ENCODE peak calls at places on chromosomes 6 and 20, in ten cellular contexts. J is astrocyte; R is heart left ventricle; L is neural progenitor cell; B is transverse colon; U is GM10248; M is CD8-positive, alpha-beta T cell; I is cardiac muscle cell; Y is WTC11; Q is heart right ventricle. T is an unnamed sample.

GRCh38 chr6:160028487-160029275 is 59.8 kb downstream of the IGF2R start:
- DNase-seq in R (no peak), B (no peak), I (no peak), Q (no peak), L (no peak), J (no peak), U (no peak), Y (no peak), M (peak; percentile 41), T (no peak)

GRCh38 chr6:146620655-146621054 is 21.9 kb downstream of the ADGB start:
- DNase-seq in B (no peak), I (no peak), M (no peak), Q (no peak), L (no peak), J (no peak), U (no peak), R (no peak), Y (no peak), T (no peak)

GRCh38 chr6:127641905-127642304 is 64.9 kb downstream of the C6orf58 start:
- DNase-seq in Q (no peak), L (peak; percentile 72), R (no peak), U (peak; percentile 17), M (no peak), Y (peak; percentile 31), J (peak; percentile 9), I (peak; percentile 49), B (no peak), T (no peak)

GRCh38 chr20:34079818-34080217 is 32.2 kb downstream of the EIF2S2 start:
- DNase-seq in J (no peak), I (no peak), Q (no peak), B (no peak), L (no peak), Y (no peak), M (no peak), R (no peak), U (no peak), T (no peak)

GRCh38 chr6:56416247-56416646 is 168.9 kb upstream of the COL21A1 start:
- DNase-seq in Y (no peak), U (no peak), I (no peak), M (no peak), L (no peak), J (peak; percentile 64), R (no peak), B (no peak), Q (no peak), T (no peak)

GRCh38 chr20:59443558-59443957 is 143.1 kb downstream of the EDN3 start:
- DNase-seq in L (no peak), U (no peak), M (no peak), B (no peak), Q (no peak), J (no peak), R (no peak), Y (no peak), I (no peak), T (no peak)

GRCh38 chr20:33224399-33224798 is 7.2 kb downstream of the BPIFA3 start:
- DNase-seq in U (no peak), I (no peak), R (no peak), Y (no peak), B (no peak), L (no peak), Q (no peak), M (no peak), J (no peak), T (no peak)

GRCh38 chr20:45810191-45810590 is 2.3 kb upstream of the UBE2C start:
- DNase-seq in U (no peak), R (no peak), Y (no peak), B (no peak), I (no peak), J (no peak), L (no peak), Q (no peak), M (no peak), T (no peak)

GRCh38 chr6:152845421-152845820 is 94.8 kb downstream of the VIP start:
- DNase-seq in Y (no peak), J (no peak), R (no peak), B (no peak), I (no peak), Q (no peak), L (no peak), M (no peak), U (no peak), T (no peak)

GRCh38 chr6:119347466-119348307 is 1.9 kb downstream of the MAN1A1 start:
- DNase-seq in R (peak; percentile 40), I (no peak), B (peak; percentile 69), M (peak; percentile 27), U (peak; percentile 48), Q (peak; percentile 19), J (no peak), Y (no peak), L (no peak), T (no peak)

GRCh38 chr6:102841055-102841454 is 1447.5 kb downstream of the GRIK2 start:
- DNase-seq in J (no peak), R (no peak), M (no peak), Q (no peak), L (no peak), U (no peak), I (no peak), B (no peak), Y (no peak), T (no peak)

GRCh38 chr6:78831492-78831891 is 35.9 kb upstream of the IRAK1BP1 start:
- DNase-seq in I (peak; percentile 15), M (no peak), L (no peak), B (no peak), Y (no peak), U (no peak), J (peak; percentile 92), R (no peak), Q (no peak), T (no peak)

GRCh38 chr6:160393966-160394653 is 45.9 kb downstream of the SLC22A3 start:
- DNase-seq in Q (no peak), Y (peak; percentile 20), B (no peak), M (no peak), I (peak; percentile 50), R (no peak), L (peak; percentile 45), U (no peak), J (no peak), T (no peak)

GRCh38 chr6:16904957-16905356 is 143.7 kb upstream of the ATXN1 start:
- DNase-seq in J (no peak), Y (no peak), R (no peak), U (no peak), L (no peak), M (no peak), B (no peak), Q (no peak), I (no peak), T (no peak)

GRCh38 chr20:58408603-58409246 is 19.7 kb downstream of the VAPB start:
- DNase-seq in U (peak; percentile 33), J (no peak), M (no peak), I (no peak), Y (no peak), R (no peak), L (no peak), B (no peak), Q (no peak), T (no peak)

GRCh38 chr6:33029297-33030184 is 20.1 kb upstream of the HLA-DOA start:
- DNase-seq in Y (no peak), U (peak; percentile 64), L (no peak), Q (no peak), I (peak; percentile 52), J (no peak), B (peak; percentile 32), R (no peak), M (no peak), T (no peak)

GRCh38 chr20:40811660-40812414 is 122.8 kb upstream of the MAFB start:
- DNase-seq in Q (no peak), M (no peak), U (no peak), J (no peak), I (no peak), R (no peak), B (no peak), Y (no peak), L (no peak), T (peak; percentile 55)
- TF ChIP-seq CTCF in Q (no peak), M (no peak), U (no peak), J (no peak), I (no peak), R (no peak), B (no peak), Y (no peak), L (peak; percentile 25), T (peak; percentile 47)

DNA sequence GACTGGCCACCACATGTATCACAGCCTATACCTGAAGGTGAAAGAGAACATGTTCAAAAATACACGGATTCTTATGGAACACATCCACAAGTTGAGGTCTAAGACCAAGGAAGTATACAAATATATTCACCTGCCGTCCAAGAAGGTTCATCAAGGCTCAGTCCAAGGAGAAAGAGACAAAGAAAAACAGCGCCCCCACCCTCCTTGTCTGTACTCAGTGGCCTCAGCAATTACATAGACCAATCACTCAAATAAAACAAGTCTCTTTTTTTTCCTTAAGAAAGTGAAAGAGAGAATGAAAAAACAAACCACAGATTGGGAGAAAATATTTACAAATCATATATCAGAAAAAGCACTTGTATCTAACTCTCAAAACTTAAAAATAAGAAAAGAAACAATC is 19.5 kb downstream of the CPXM1 start:
- DNase-seq in I (no peak), J (no peak), Q (no peak), M (no peak), R (no peak), U (no peak), B (no peak), Y (no peak), L (peak; percentile 12), T (no peak)
- TF ChIP-seq CTCF in I (no peak), J (no peak), Q (no peak), M (no peak), R (no peak), U (no peak), B (no peak), Y (no peak), L (peak; percentile 20), T (no peak)

DNA sequence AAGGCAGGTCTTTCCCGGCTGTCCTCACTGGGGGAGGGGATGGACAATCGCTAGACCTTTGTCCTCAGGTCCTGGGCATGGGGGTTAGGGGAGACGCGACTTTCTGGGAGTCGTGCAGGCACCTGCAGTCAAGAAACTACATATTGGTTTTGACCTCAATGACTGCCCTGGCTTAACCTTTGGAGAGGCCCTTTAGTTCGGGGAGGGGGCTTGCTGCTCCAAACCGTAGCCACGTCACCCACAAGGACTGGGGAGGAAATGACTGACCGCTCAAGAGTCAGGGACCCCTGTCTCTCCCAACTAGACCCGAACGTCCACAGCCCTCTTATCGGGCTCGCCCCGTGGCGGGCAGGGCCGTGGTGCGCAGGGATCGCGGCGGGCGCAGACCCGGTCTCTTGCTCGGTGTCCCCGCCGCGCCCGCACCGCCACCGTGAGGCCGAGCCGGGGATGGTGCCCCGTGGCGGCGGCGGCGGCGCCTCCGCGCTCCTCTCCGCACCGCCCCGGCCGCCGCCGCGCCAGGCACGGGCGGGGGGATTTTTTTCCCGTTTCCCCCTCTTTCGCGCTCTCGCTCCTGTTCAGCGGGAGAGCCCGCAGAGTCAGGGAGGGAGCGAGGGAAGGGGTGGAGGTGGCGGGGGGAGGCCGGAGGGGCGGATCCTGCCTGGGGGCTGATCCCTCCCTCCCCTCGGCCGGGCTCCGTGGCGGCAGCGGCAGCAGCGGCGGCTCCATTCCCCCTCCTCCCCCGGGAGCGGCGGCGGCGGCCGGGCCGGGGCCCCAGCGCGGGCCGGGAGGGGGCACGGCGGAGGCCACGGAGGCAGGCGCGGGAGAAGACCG is at the start of gene BRPF3:
- DNase-seq in U (peak; percentile 84), L (peak; percentile 92), B (peak; percentile 84), I (peak; percentile 86), Y (peak; percentile 80), Q (peak; percentile 84), R (peak; percentile 87), J (peak; percentile 44), M (peak; percentile 77), T (peak; percentile 88)
- TF ChIP-seq CTCF in U (peak; percentile 82), L (peak; percentile 52), B (peak; percentile 44), I (peak; percentile 33), Y (peak; percentile 24), Q (peak; percentile 67), R (peak; percentile 58), J (peak; percentile 5), M (peak; percentile 57), T (peak; percentile 67)

GRCh38 chr6:90086517-90086916 is 192.2 kb downstream of the GJA10 start:
- DNase-seq in M (no peak), J (peak; percentile 72), B (no peak), R (no peak), U (no peak), Y (no peak), I (no peak), L (no peak), Q (no peak), T (no peak)
- TF ChIP-seq CTCF in M (no peak), J (no peak), B (no peak), R (no peak), U (no peak), Y (no peak), I (no peak), L (peak; percentile 13), Q (no peak), T (no peak)

T was measured in type B pancreatic cell.